ENCODE peak calls at places on chromosomes 2 and 18, in four cellular contexts. Q is fibroblast of lung, H is cardiac muscle cell, B is DND-41. G is an unnamed sample. For H3K27me3, the result is how much of the 10 kb centered on the place peaks cover.

GRCh38 chr2:135257383-135258090 is 205.4 kb downstream of the RAB3GAP1 start:
- DNase-seq in Q (peak), B (no peak), H (no peak), G (no peak)

GRCh38 chr2:172701250-172701649 is 34.4 kb upstream of the RAPGEF4 start:
- DNase-seq in H (no peak), B (no peak), Q (peak), G (peak)

GRCh38 chr2:102915128-102915527 is 153.3 kb downstream of the TMEM182 start:
- DNase-seq in B (no peak), H (no peak), Q (peak), G (peak)

GRCh38 chr2:54608224-54608623 is 115.2 kb upstream of the EML6 start:
- DNase-seq in Q (no peak), H (no peak), B (no peak), G (no peak)

GRCh38 chr2:51028829-51029228 is 3.1 kb downstream of the NRXN1 start:
- DNase-seq in B (no peak), H (no peak), Q (no peak), G (no peak)

GRCh38 chr2:85710687-85711577 is 16.8 kb downstream of the GNLY start:
- DNase-seq in H (no peak), Q (peak), B (no peak), G (no peak)

GRCh38 chr18:74645717-74646116 is 48.0 kb downstream of the ZNF407 start:
- DNase-seq in B (no peak), Q (peak), H (no peak), G (no peak)

GRCh38 chr18:26190506-26190905 is 35.7 kb upstream of the TAF4B start:
- DNase-seq in B (peak), Q (no peak), H (no peak), G (no peak)

GRCh38 chr2:179932786-179933185 is 71.4 kb upstream of the ZNF385B start:
- DNase-seq in B (no peak), Q (peak), H (peak), G (no peak)

GRCh38 chr2:204428675-204429074 is 116.6 kb upstream of the PARD3B start:
- DNase-seq in Q (no peak), B (no peak), H (no peak), G (no peak)

GRCh38 chr18:62452280-62452824 is 70.5 kb upstream of the ZCCHC2 start:
- DNase-seq in Q (no peak), H (no peak), B (no peak), G (no peak)

GRCh38 chr18:10015941-10016819 is 102.4 kb downstream of the VAPA start:
- DNase-seq in B (peak), Q (peak), H (peak), G (peak)
- TF ChIP-seq CTCF in B (peak), Q (peak), H (peak), G (peak)

GRCh38 chr18:54086863-54087262 is 137.6 kb downstream of the MBD2 start:
- DNase-seq in H (no peak), B (no peak), Q (no peak), G (no peak)
- H3K4me3 ChIP-seq in H (no peak), B (no peak), Q (no peak), G (no peak)

GRCh38 chr2:238742664-238743063 is 105.2 kb upstream of the TWIST2 start:
- DNase-seq in B (no peak), H (no peak), Q (no peak), G (no peak)

GRCh38 chr2:238742066-238742465 is 105.8 kb upstream of the TWIST2 start:
- DNase-seq in B (no peak), H (no peak), Q (peak), G (no peak)

GRCh38 chr2:238738917-238739316 is 109.0 kb upstream of the TWIST2 start:
- DNase-seq in H (no peak), Q (no peak), B (no peak), G (no peak)

GRCh38 chr2:238741277-238741676 is 106.6 kb upstream of the TWIST2 start:
- DNase-seq in Q (no peak), H (no peak), B (no peak), G (no peak)

DNA sequence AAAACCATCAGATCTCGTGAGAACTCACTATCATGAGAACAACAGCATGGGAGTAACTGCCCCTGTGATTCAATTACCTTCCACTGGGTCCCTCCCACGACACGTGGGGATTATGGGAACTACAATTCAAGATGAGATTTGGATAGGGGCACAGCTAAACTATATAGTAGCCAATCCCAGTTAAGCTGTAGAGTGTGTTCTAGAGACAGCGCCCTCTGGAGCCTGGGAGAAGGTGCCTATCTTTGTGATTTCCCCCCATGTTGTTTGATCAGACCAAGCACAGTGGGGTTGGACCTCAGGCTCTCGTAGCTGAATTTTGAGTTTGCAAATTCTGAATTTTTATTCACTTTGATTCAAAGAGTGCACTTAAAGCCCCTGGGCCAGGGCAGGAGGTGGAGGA is 108.2 kb upstream of the TWIST2 start:
- DNase-seq in B (no peak), H (no peak), Q (no peak), G (no peak)
- H3K27me3 ChIP-seq in B (under half), H (under half), Q (under half), G (under half)

GRCh38 chr2:115739574-115739973 is 1297.1 kb downstream of the DPP10 start:
- DNase-seq in Q (no peak), H (no peak), B (no peak), G (no peak)
- TF ChIP-seq CTCF in Q (no peak), H (no peak), B (no peak), G (peak)

GRCh38 chr2:232699110-232699509 is 2.0 kb downstream of the GIGYF2 start:
- DNase-seq in H (no peak), B (no peak), Q (no peak), G (no peak)
- H3K4me3 ChIP-seq in H (peak), B (peak), Q (peak), G (no peak)